ENCODE peak calls at places on chromosomes 12 and 14, in nine cellular contexts. One of them, this sample, is unnamed.

GRCh38 chr12:81530352-81530751 is 228.8 kb downstream of the PPFIA2 start:
- DNase-seq in right atrium auricular region: no peak
- DNase-seq in HFF-Myc: no peak
- DNase-seq in spleen: no peak
- DNase-seq in fibroblast of the aortic adventitia: peak
- DNase-seq in astrocyte: peak
- DNase-seq in tibial nerve: no peak
- DNase-seq in heart left ventricle: no peak
- DNase-seq in glutamatergic neuron: no peak
- DNase-seq in this sample: no peak

GRCh38 chr12:93737457-93738198 is 60.5 kb downstream of the CRADD start:
- DNase-seq in glutamatergic neuron: no peak
- DNase-seq in tibial nerve: no peak
- DNase-seq in HFF-Myc: no peak
- DNase-seq in heart left ventricle: no peak
- DNase-seq in right atrium auricular region: no peak
- DNase-seq in astrocyte: no peak
- DNase-seq in fibroblast of the aortic adventitia: peak
- DNase-seq in spleen: no peak
- DNase-seq in this sample: no peak

GRCh38 chr14:95611293-95611880 is 74.8 kb upstream of the TCL1B start:
- DNase-seq in astrocyte: no peak
- DNase-seq in HFF-Myc: no peak
- DNase-seq in right atrium auricular region: no peak
- DNase-seq in heart left ventricle: no peak
- DNase-seq in fibroblast of the aortic adventitia: no peak
- DNase-seq in glutamatergic neuron: no peak
- DNase-seq in tibial nerve: no peak
- DNase-seq in spleen: no peak
- DNase-seq in this sample: no peak

GRCh38 chr14:100025111-100025510 is 40.1 kb upstream of the EVL start:
- DNase-seq in astrocyte: no peak
- DNase-seq in tibial nerve: no peak
- DNase-seq in spleen: no peak
- DNase-seq in glutamatergic neuron: peak
- DNase-seq in right atrium auricular region: no peak
- DNase-seq in fibroblast of the aortic adventitia: peak
- DNase-seq in HFF-Myc: no peak
- DNase-seq in heart left ventricle: no peak
- DNase-seq in this sample: no peak

GRCh38 chr12:39905152-39905551 is 200.7 kb downstream of the SLC2A13 start:
- DNase-seq in HFF-Myc: peak
- DNase-seq in fibroblast of the aortic adventitia: peak
- DNase-seq in astrocyte: peak
- DNase-seq in spleen: no peak
- DNase-seq in glutamatergic neuron: no peak
- DNase-seq in tibial nerve: peak
- DNase-seq in right atrium auricular region: peak
- DNase-seq in heart left ventricle: peak
- DNase-seq in this sample: no peak

GRCh38 chr12:124640096-124640495 is 72.7 kb upstream of the NCOR2 start:
- DNase-seq in fibroblast of the aortic adventitia: peak
- DNase-seq in astrocyte: peak
- DNase-seq in HFF-Myc: no peak
- DNase-seq in heart left ventricle: no peak
- DNase-seq in spleen: no peak
- DNase-seq in right atrium auricular region: no peak
- DNase-seq in glutamatergic neuron: no peak
- DNase-seq in tibial nerve: no peak
- DNase-seq in this sample: no peak

GRCh38 chr12:59570134-59570533 is 25.7 kb upstream of the SLC16A7 start:
- DNase-seq in tibial nerve: no peak
- DNase-seq in right atrium auricular region: no peak
- DNase-seq in heart left ventricle: no peak
- DNase-seq in astrocyte: peak
- DNase-seq in HFF-Myc: no peak
- DNase-seq in spleen: no peak
- DNase-seq in fibroblast of the aortic adventitia: peak
- DNase-seq in glutamatergic neuron: no peak
- DNase-seq in this sample: no peak

GRCh38 chr12:29066061-29066588 is 83.0 kb upstream of the FAR2 start:
- DNase-seq in heart left ventricle: no peak
- DNase-seq in glutamatergic neuron: peak
- DNase-seq in right atrium auricular region: no peak
- DNase-seq in HFF-Myc: peak
- DNase-seq in tibial nerve: peak
- DNase-seq in astrocyte: peak
- DNase-seq in spleen: no peak
- DNase-seq in fibroblast of the aortic adventitia: peak
- DNase-seq in this sample: no peak

GRCh38 chr12:26010293-26010821 is 51.9 kb downstream of the RASSF8 start:
- DNase-seq in heart left ventricle: no peak
- DNase-seq in astrocyte: peak
- DNase-seq in tibial nerve: no peak
- DNase-seq in spleen: no peak
- DNase-seq in HFF-Myc: peak
- DNase-seq in glutamatergic neuron: no peak
- DNase-seq in fibroblast of the aortic adventitia: peak
- DNase-seq in right atrium auricular region: no peak
- DNase-seq in this sample: no peak

GRCh38 chr14:66606826-66607225 is 98.9 kb downstream of the GPHN start:
- DNase-seq in glutamatergic neuron: no peak
- DNase-seq in astrocyte: no peak
- DNase-seq in right atrium auricular region: no peak
- DNase-seq in spleen: no peak
- DNase-seq in HFF-Myc: no peak
- DNase-seq in heart left ventricle: no peak
- DNase-seq in fibroblast of the aortic adventitia: no peak
- DNase-seq in tibial nerve: no peak
- DNase-seq in this sample: no peak

GRCh38 chr14:66613344-66613743 is 105.4 kb downstream of the GPHN start:
- DNase-seq in heart left ventricle: no peak
- DNase-seq in right atrium auricular region: no peak
- DNase-seq in tibial nerve: no peak
- DNase-seq in HFF-Myc: no peak
- DNase-seq in spleen: no peak
- DNase-seq in astrocyte: no peak
- DNase-seq in glutamatergic neuron: no peak
- DNase-seq in fibroblast of the aortic adventitia: no peak
- DNase-seq in this sample: no peak

GRCh38 chr14:66610154-66610563 is 102.2 kb downstream of the GPHN start:
- DNase-seq in tibial nerve: no peak
- DNase-seq in heart left ventricle: no peak
- DNase-seq in HFF-Myc: no peak
- DNase-seq in spleen: no peak
- DNase-seq in fibroblast of the aortic adventitia: no peak
- DNase-seq in glutamatergic neuron: no peak
- DNase-seq in astrocyte: no peak
- DNase-seq in right atrium auricular region: no peak
- DNase-seq in this sample: no peak
- TF ChIP-seq CTCF in tibial nerve: no peak
- TF ChIP-seq CTCF in heart left ventricle: peak
- TF ChIP-seq CTCF in HFF-Myc: peak
- TF ChIP-seq CTCF in spleen: no peak
- TF ChIP-seq CTCF in fibroblast of the aortic adventitia: peak
- TF ChIP-seq CTCF in glutamatergic neuron: peak
- TF ChIP-seq CTCF in astrocyte: peak
- TF ChIP-seq CTCF in right atrium auricular region: no peak
- TF ChIP-seq CTCF in this sample: no peak

DNA sequence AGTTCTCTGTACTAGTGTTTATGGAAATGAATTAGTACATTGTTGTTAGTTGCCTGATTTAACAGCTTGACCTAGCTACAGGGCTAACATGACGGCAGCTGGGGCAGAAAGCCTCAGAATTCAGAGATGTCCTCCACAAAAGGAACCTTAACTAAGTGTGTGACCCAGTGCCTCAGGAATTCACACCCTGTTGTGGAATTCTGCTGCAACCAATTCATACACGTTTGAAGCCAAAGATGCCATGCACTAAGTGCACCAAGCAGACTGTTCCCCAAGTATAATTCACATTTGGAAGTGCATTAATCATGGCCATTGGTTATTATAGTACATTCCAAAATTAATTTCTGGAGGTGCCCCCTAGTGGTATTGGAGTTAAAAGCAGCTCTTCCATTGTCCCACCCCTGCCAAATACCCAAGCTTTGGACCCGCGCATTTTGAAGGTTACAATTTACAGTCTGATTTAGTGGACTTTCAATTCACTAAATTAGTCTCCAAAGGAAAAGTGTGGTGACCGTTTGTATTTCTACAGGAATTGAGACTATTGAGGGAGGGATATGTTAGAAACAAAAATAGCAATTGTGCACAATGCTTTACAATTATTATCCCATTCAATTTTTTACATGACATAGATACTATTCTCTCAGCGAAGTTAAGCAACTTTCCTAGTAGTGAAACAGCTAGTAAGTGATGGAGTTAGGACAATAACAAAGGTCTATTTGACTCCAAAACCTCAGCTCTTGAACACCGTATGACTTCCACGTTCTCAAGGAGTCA is 85.9 kb downstream of the PAX9 start:
- DNase-seq in astrocyte: no peak
- DNase-seq in spleen: no peak
- DNase-seq in heart left ventricle: no peak
- DNase-seq in fibroblast of the aortic adventitia: peak
- DNase-seq in glutamatergic neuron: no peak
- DNase-seq in HFF-Myc: no peak
- DNase-seq in tibial nerve: no peak
- DNase-seq in right atrium auricular region: no peak
- DNase-seq in this sample: no peak
- TF ChIP-seq CTCF in astrocyte: peak
- TF ChIP-seq CTCF in spleen: peak
- TF ChIP-seq CTCF in heart left ventricle: peak
- TF ChIP-seq CTCF in fibroblast of the aortic adventitia: peak
- TF ChIP-seq CTCF in glutamatergic neuron: peak
- TF ChIP-seq CTCF in HFF-Myc: peak
- TF ChIP-seq CTCF in tibial nerve: peak
- TF ChIP-seq CTCF in right atrium auricular region: peak
- TF ChIP-seq CTCF in this sample: no peak

GRCh38 chr14:28767851-28768548 is 1.4 kb downstream of the FOXG1 start:
- DNase-seq in heart left ventricle: no peak
- DNase-seq in spleen: no peak
- DNase-seq in right atrium auricular region: no peak
- DNase-seq in astrocyte: no peak
- DNase-seq in glutamatergic neuron: peak
- DNase-seq in HFF-Myc: no peak
- DNase-seq in fibroblast of the aortic adventitia: no peak
- DNase-seq in tibial nerve: no peak
- DNase-seq in this sample: no peak

GRCh38 chr14:28770061-28770460 is 3.5 kb downstream of the FOXG1 start:
- DNase-seq in tibial nerve: no peak
- DNase-seq in right atrium auricular region: no peak
- DNase-seq in astrocyte: no peak
- DNase-seq in glutamatergic neuron: no peak
- DNase-seq in heart left ventricle: no peak
- DNase-seq in fibroblast of the aortic adventitia: no peak
- DNase-seq in spleen: no peak
- DNase-seq in HFF-Myc: no peak
- DNase-seq in this sample: no peak

GRCh38 chr14:28768549-28768870 is 1.9 kb downstream of the FOXG1 start:
- DNase-seq in astrocyte: no peak
- DNase-seq in glutamatergic neuron: no peak
- DNase-seq in spleen: no peak
- DNase-seq in heart left ventricle: no peak
- DNase-seq in fibroblast of the aortic adventitia: no peak
- DNase-seq in right atrium auricular region: no peak
- DNase-seq in HFF-Myc: no peak
- DNase-seq in tibial nerve: no peak
- DNase-seq in this sample: no peak

GRCh38 chr14:28770574-28770973 is 4.0 kb downstream of the FOXG1 start:
- DNase-seq in glutamatergic neuron: no peak
- DNase-seq in right atrium auricular region: no peak
- DNase-seq in heart left ventricle: no peak
- DNase-seq in astrocyte: no peak
- DNase-seq in fibroblast of the aortic adventitia: no peak
- DNase-seq in spleen: no peak
- DNase-seq in HFF-Myc: no peak
- DNase-seq in tibial nerve: no peak
- DNase-seq in this sample: no peak

DNA sequence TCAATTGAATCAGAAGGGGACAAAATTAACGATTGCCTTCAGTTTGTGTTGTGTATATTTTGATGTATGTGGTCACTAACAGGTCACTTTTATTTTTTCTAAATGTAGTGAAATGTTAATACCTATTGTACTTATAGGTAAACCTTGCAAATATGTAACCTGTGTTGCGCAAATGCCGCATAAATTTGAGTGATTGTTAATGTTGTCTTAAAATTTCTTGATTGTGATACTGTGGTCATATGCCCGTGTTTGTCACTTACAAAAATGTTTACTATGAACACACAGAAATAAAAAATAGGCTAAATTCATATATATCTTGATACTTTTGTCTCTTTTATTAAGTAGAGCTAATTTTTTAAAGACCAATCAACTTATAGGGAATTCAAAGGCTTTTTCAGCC is 2.8 kb downstream of the FOXG1 start:
- DNase-seq in astrocyte: no peak
- DNase-seq in glutamatergic neuron: no peak
- DNase-seq in spleen: no peak
- DNase-seq in heart left ventricle: no peak
- DNase-seq in HFF-Myc: no peak
- DNase-seq in tibial nerve: no peak
- DNase-seq in fibroblast of the aortic adventitia: no peak
- DNase-seq in right atrium auricular region: no peak
- DNase-seq in this sample: no peak
- TF ChIP-seq CTCF in astrocyte: no peak
- TF ChIP-seq CTCF in glutamatergic neuron: no peak
- TF ChIP-seq CTCF in spleen: no peak
- TF ChIP-seq CTCF in heart left ventricle: no peak
- TF ChIP-seq CTCF in HFF-Myc: no peak
- TF ChIP-seq CTCF in tibial nerve: no peak
- TF ChIP-seq CTCF in fibroblast of the aortic adventitia: no peak
- TF ChIP-seq CTCF in right atrium auricular region: no peak
- TF ChIP-seq CTCF in this sample: no peak

DNA sequence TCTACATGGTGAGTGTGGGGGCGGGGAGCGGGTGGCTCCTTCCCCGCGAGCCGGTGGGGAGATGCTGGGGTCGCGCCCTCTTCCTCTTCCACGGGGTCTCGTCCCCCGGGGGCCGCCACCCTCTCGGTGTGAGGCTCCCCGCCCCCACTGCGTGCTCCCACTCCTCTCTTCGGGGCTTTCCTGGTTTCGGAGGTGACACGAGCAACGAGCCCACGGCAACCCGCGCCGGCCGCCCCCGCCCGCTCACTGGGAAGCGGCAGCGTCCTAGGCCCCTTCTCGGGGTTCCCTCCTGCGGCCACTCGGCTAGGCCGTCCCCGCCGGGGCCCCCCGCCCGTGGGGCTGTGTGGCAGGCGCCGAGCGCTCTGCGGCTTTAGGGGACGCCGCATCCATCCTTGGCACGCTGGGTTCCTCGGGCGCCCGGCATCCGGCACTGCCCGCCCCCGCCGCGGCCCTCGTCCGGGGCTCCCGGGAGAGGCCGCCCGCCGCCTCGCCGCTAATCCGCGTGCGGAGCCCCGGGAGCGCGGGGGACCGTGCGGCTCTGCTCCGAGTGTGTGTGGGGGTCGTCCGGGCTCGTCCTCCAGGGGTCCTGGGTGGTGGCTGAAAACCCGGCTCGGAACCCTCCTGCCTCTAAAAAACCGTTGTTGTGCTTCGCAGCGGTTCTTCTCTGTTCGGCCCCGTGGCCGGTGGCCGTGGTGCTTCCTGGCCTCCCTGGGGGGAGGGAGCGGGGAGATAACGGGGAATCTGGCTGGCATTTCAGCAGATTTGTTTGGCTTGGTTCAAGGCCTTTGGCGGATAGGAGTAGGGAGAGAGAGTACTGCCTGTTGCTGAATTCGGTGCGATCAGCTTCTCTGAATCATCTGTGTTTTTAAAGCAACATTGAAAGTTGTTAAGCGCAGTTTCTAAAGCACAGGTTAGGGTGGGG is 998 bp downstream of the PCNX1 start:
- DNase-seq in tibial nerve: peak
- DNase-seq in heart left ventricle: peak
- DNase-seq in spleen: peak
- DNase-seq in astrocyte: peak
- DNase-seq in glutamatergic neuron: peak
- DNase-seq in fibroblast of the aortic adventitia: peak
- DNase-seq in HFF-Myc: no peak
- DNase-seq in right atrium auricular region: peak
- DNase-seq in this sample: no peak
- TF ChIP-seq CTCF in tibial nerve: no peak
- TF ChIP-seq CTCF in heart left ventricle: no peak
- TF ChIP-seq CTCF in spleen: no peak
- TF ChIP-seq CTCF in astrocyte: no peak
- TF ChIP-seq CTCF in glutamatergic neuron: no peak
- TF ChIP-seq CTCF in fibroblast of the aortic adventitia: no peak
- TF ChIP-seq CTCF in HFF-Myc: no peak
- TF ChIP-seq CTCF in right atrium auricular region: peak
- TF ChIP-seq CTCF in this sample: no peak